ENCODE peak calls at places on chromosomes 12 and 14, in four cellular contexts. K, W, Z and U are unnamed samples.

GRCh38 chr14:66508846-66509621 is 1.1 kb downstream of the GPHN start:
- DNase-seq in K (peak; percentile 33), W (peak; percentile 15), Z (peak; percentile 33), U (peak; percentile 61)

GRCh38 chr14:101018561-101019290 is 115.2 kb upstream of the RTL1 start:
- DNase-seq in K (no peak), W (no peak), Z (no peak), U (no peak)

GRCh38 chr14:24062216-24062980 is 9.0 kb upstream of the CPNE6 start:
- DNase-seq in K (no peak), W (no peak), Z (no peak), U (no peak)

GRCh38 chr12:6734506-6735082 is 10.7 kb downstream of the COPS7A start:
- DNase-seq in K (no peak), W (no peak), Z (no peak), U (no peak)

GRCh38 chr14:59081680-59082079 is 106.8 kb upstream of the DAAM1 start:
- DNase-seq in K (no peak), W (no peak), Z (no peak), U (no peak)

GRCh38 chr14:101361044-101361443 is 200.3 kb upstream of the DIO3 start:
- DNase-seq in K (no peak), W (no peak), Z (no peak), U (no peak)

GRCh38 chr14:104660597-104660996 is 28.8 kb upstream of the INF2 start:
- DNase-seq in K (no peak), W (no peak), Z (no peak), U (no peak)

GRCh38 chr12:65565601-65566560 is 258.4 kb upstream of the HMGA2 start:
- DNase-seq in K (no peak), W (peak; percentile 99), Z (no peak), U (no peak)

GRCh38 chr14:65439117-65439516 is 26.6 kb downstream of the FUT8 start:
- DNase-seq in K (no peak), W (no peak), Z (no peak), U (no peak)

GRCh38 chr12:115384391-115384790 is 700.4 kb upstream of the TBX3 start:
- DNase-seq in K (no peak), W (no peak), Z (no peak), U (no peak)

GRCh38 chr14:92645841-92646478 is 102.5 kb downstream of the LGMN start:
- DNase-seq in K (no peak), W (peak; percentile 92), Z (no peak), U (no peak)

GRCh38 chr12:7079826-7080125 is 12.5 kb downstream of the C1R start:
- DNase-seq in K (no peak), W (peak; percentile 76), Z (no peak), U (no peak)

GRCh38 chr14:28751467-28752058 is 15.0 kb upstream of the FOXG1 start:
- DNase-seq in K (peak; percentile 32), W (peak; percentile 49), Z (peak; percentile 66), U (peak; percentile 64)

GRCh38 chr12:88381456-88381855 is 198.8 kb downstream of the KITLG start:
- DNase-seq in K (no peak), W (no peak), Z (no peak), U (no peak)

GRCh38 chr12:26402648-26403047 is 207.3 kb downstream of the SSPN start:
- DNase-seq in K (no peak), W (no peak), Z (no peak), U (no peak)
- TF ChIP-seq CTCF in K (peak; percentile 52), W (no peak), Z (no peak), U (no peak)

GRCh38 chr12:72264548-72265175 is 7.5 kb upstream of the TRHDE start:
- DNase-seq in K (no peak), W (peak; percentile 48), Z (no peak), U (no peak)

GRCh38 chr12:72269491-72269890 is 2.7 kb upstream of the TRHDE start:
- DNase-seq in K (no peak), W (no peak), Z (no peak), U (no peak)

GRCh38 chr12:72270246-72270645 is 1.9 kb upstream of the TRHDE start:
- DNase-seq in K (no peak), W (no peak), Z (no peak), U (no peak)

GRCh38 chr12:72268386-72268785 is 3.8 kb upstream of the TRHDE start:
- DNase-seq in K (no peak), W (no peak), Z (no peak), U (no peak)

DNA sequence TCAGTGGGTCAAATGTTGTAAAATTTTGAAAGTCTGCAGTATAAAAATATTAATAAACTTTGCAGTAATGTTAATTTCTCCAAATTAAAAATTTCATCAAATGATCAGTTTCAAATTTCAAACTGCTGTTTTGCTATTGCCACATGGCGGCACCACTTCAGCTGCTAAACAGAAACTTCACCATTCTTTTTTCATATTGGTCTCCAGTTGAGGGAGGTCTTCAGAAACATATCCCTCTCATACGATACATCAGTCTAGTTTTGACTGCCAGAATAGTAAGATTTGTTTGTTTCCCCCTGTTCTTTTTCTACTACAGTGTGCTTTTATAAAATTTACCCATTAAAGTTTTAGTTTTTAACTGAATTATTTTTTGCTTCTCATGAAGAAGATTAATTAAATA is 4.2 kb upstream of the TRHDE start:
- DNase-seq in K (no peak), W (peak; percentile 45), Z (no peak), U (no peak)
- TF ChIP-seq CTCF in K (peak; percentile 33), W (peak; percentile 51), Z (no peak), U (peak; percentile 18)

GRCh38 chr14:51145246-51145645 is 50.3 kb upstream of the TRIM9 start:
- DNase-seq in K (no peak), W (no peak), Z (no peak), U (no peak)

DNA sequence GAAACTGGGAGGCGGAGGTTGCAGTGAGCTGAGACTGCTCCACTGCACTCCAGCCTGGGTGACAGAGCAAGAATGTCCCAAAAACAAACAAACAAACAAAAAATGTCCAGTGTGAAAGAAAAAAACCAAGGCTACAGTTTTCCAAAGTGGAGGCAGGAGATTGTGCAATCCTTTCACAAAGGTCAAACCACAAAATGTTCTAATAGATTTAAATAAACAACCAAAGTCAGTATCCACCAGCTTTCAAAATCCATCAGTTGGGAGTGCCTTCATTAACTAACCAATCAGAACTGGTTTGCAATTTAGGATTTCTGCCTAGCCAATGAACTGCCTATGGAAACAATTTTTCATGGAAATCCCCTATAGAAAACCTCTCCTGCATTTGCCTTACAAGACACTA is 52.3 kb upstream of the TRIM9 start:
- DNase-seq in K (no peak), W (no peak), Z (no peak), U (no peak)
- TF ChIP-seq CTCF in K (no peak), W (no peak), Z (no peak), U (no peak)

GRCh38 chr12:4355843-4356327 is 23.6 kb downstream of the FGF23 start:
- DNase-seq in K (peak; percentile 44), W (peak; percentile 8), Z (peak; percentile 70), U (peak; percentile 81)
- TF ChIP-seq CTCF in K (peak; percentile 53), W (peak; percentile 41), Z (peak; percentile 66), U (peak; percentile 71)

GRCh38 chr12:14365294-14366210 is at the start of gene ATF7IP:
- DNase-seq in K (peak; percentile 95), W (peak; percentile 96), Z (peak; percentile 93), U (peak; percentile 97)
- TF ChIP-seq CTCF in K (peak; percentile 34), W (peak; percentile 35), Z (no peak), U (no peak)